ENCODE peak calls at places on chromosomes 13 and 19, in four cellular contexts. U is CD8-positive, alpha-beta T cell; F is fibroblast of lung; K is tibial nerve. X is an unnamed sample.

GRCh38 chr19:29837448-29837961 is 25.7 kb downstream of the CCNE1 start:
- DNase-seq in K (no peak), F (no peak), U (no peak), X (no peak)

GRCh38 chr13:94280845-94281244 is 198.6 kb downstream of the DCT start:
- DNase-seq in K (no peak), U (no peak), F (no peak), X (no peak)

GRCh38 chr13:83881917-83882625 is at the start of gene SLITRK1:
- DNase-seq in K (peak), U (no peak), F (peak), X (peak)

GRCh38 chr13:20168396-20168795 is 7.5 kb upstream of the GJA3 start:
- DNase-seq in U (no peak), F (no peak), K (no peak), X (no peak)

GRCh38 chr19:5281588-5281987 is 59.0 kb downstream of the PTPRS start:
- DNase-seq in F (no peak), U (no peak), K (peak), X (no peak)

GRCh38 chr19:11142528-11143171 is 12.9 kb downstream of the SPC24 start:
- DNase-seq in F (peak), U (no peak), K (peak), X (peak)

GRCh38 chr13:31922724-31923123 is 108.8 kb upstream of the FRY start:
- DNase-seq in F (no peak), K (no peak), U (no peak), X (no peak)

GRCh38 chr13:98365291-98365690 is 188.2 kb upstream of the RNF113B start:
- DNase-seq in U (no peak), F (no peak), K (no peak), X (no peak)

GRCh38 chr13:20182231-20182846 is 10.4 kb downstream of the GJB2 start:
- DNase-seq in U (peak), F (peak), K (peak), X (peak)

GRCh38 chr19:12783849-12784393 is 7.4 kb upstream of the JUNB start:
- DNase-seq in U (no peak), K (no peak), F (no peak), X (no peak)

DNA sequence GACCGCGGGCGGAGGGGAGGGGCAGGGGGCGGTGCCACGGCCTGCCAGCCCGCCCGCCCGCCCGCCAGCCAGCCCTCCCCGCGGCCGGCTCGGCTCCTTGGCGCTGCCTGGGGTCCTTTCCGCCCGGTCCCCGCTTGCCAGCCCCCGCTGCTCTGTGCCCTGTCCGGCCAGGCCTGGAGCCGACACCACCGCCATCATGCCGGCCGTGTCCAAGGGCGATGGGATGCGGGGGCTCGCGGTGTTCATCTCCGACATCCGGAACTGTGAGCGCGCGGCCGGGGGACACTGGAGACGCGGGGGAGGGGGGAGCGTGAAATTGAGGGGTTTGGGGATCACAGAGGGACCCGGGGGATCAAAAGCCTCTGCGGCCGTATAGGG is at the start of gene AP2A1:
- DNase-seq in F (no peak), K (no peak), U (no peak), X (no peak)
- H3K27ac ChIP-seq in F (peak), K (peak), U (peak), X (peak)

DNA sequence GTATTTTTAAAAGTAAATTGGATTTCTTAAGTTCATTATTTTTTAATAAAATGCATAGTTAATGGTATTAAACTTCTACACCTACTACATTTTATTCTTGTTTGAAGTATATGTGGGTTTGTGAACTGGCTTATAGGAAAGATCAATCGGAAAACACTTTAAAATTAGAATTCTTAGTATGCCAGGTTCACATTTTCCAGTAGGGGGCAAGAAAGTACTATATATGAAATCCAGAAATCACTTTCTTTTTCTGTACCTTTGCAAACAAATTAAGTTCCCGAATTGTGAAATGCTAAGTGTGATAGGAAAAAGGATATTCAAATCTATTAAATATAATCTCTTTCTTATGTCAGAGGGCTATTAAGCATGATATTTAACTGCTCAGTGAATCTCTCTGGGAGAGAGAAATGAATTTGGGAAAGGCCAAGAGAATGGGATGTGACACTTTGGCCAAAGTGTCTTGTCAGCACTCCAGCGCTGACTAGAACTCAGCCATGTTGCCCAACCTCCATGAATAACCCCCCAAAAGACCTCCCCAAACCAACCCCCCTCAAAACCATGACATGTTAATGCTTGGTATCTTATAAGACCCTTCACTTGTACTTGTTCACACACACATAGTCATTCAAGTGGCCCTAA is 122.6 kb upstream of the SLC10A2 start:
- DNase-seq in K (no peak), U (no peak), F (peak), X (no peak)
- TF ChIP-seq CTCF in K (peak), U (no peak), F (no peak), X (peak)

DNA sequence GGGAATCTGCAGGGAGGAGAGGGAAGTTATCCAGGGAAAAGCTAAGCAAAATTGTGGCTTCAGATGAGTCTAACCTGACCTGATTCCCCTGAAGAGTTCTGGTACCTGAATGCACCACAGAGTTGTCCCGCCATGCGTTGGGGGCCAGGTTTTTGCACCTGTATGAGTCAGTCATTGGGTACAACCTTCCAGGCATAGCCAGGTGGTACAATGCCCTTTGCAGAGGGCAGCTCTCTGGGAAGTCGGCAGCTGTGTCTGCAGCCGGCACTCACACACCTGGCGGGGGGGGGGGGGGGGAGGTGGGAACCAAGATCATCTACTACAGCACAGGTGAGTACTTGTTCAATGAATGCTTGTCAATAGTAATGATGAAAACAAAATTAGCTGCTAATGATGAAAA is 52.5 kb upstream of the GTF3A start:
- DNase-seq in U (no peak), K (no peak), F (no peak), X (no peak)
- H3K27ac ChIP-seq in U (no peak), K (no peak), F (no peak), X (no peak)

DNA sequence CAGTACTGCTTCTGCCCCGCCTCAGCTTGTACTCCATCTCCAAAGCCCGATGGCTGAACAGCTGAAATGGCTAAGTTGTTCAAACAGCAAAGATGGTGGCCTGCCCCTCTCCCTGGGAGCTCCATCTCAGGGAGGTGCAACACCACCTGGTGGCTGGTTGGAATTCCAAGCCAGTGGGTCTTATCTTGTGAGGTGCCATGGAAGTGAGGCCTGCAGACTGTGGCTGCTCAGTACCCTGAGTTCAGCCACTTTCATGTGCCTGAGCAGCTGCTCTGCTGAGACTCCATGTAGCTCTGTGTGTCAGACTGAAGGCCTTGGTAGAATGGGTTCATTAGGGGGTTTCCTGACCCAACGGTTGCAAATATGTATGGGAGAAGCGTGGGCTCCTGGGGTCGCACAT is 67.3 kb upstream of the SPRY2 start:
- DNase-seq in F (no peak), K (no peak), U (no peak), X (no peak)
- TF ChIP-seq CTCF in F (no peak), K (no peak), U (no peak), X (peak)

DNA sequence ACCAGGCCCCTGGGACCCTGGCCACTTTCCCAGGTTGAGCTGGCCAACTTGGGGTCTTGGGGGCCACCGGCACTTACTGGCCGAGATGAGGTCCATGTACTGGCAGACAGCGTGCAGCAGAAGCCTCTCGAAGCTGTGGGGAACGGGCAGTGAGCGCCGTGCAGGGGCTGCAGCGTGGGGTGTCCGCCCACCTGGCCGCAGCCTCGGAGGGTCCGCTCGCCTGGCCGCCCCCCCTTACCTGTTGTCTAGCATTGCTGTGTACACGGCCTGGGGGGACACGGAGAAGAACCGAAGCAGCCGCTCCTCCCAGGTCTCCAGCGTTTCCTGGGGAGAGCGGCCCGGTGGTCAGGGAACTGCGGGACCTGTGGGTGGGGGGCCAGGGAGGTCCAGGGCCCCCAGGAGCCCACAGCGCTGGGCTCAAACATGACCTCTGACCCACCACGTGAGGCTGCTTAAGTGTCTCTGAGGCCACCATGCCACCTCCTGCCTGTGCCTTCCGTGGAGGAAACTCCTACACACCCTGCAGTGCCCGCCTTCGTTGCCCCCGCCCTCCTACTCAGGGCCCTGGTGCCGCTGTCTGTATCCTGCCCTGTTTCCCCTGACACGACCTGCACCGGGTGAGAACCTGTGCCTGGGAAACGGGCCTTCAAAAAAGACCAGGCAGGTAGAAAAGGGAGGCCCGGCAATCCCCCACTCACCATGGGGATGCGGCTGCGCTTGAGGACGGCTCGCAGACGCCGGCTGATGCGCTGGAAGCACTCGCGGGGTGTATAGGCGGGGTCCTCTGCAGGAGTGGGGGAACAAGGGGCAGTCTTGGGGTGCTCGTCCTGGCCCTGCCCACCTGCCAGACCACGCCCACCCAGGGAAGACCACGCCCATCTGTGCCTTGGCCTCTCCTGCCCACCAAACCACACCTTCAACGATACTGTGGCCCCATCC is 6.3 kb downstream of the RNU6-9 start:
- DNase-seq in U (no peak), F (no peak), K (no peak), X (no peak)
- H3K27ac ChIP-seq in U (no peak), F (no peak), K (no peak), X (no peak)

DNA sequence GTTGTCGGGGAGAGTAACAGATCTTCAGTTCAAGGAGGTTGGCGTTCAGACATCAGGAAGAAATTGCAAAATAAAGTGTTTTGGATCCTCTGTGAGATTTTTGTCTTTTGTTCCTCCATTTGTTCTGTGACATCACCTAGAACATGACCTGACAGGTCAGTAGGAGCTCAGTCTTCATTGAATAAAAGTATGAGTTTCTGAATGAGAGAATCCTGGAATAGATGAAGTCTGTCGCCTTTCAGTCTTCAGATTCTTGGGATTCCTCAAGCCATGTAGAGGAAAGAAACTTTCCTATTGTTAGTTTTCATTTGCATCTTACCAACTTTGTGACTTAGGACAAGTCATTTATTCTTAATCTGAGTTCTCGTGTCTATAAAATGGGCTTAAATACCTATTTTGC is 14.4 kb downstream of the ARHGAP35 start:
- DNase-seq in F (peak), K (no peak), U (no peak), X (no peak)
- TF ChIP-seq CTCF in F (no peak), K (no peak), U (no peak), X (no peak)

DNA sequence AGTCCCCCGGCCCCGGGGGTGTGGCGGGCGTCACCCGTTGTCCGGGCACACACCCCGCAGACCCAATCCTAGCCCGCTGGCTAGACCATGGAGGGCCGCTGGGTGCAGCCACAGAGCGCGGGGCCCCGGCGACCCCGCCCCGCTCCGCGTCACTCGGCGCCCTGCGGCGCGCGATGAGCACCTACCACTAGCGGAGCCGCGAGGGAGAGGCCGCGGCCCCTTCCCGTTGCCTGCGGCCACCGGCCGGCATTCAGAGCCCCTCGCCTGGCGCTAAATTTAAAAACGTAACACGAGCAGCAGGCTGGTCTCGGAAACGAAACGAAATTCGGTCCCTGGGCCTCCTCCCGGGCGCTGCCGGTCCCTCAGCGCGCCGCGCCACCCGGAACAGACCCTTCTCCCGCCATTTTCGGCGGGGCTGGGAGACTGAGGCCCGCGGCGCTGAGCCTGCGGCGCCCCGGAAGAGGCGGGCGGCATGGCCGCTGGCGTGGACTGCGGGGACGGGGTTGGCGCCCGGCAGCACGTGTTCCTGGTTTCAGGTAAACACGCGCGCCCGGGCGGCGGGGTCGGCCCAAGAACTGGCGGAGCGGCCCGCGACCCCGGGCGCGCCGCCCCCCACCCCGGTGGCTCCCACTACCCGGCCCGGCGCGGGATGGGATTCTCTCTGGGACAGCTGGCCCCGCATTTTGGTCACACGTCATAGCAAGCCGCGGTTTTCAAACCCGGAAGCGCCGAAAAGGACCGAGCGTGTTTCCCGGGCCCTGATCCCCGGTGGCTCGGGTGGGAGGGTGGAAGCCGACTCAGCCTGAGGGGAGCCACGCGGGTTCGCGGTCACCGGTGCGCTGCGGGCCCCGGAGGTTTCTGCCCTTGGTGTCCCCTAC is at the start of gene RNASEH2B:
- DNase-seq in U (peak), F (peak), K (peak), X (peak)
- H3K27ac ChIP-seq in U (peak), F (peak), K (peak), X (peak)

X was measured in brain microvascular endothelial cell.